ENCODE peak calls at places on chromosomes 6 and 20, in five cellular contexts. R is H1, J is thoracic aorta, W is left ventricle myocardium inferior, N is heart right ventricle. B is an unnamed sample. For H3K4me1, the result is how much of the 10 kb centered on the place peaks cover.

GRCh38 chr6:56475736-56476457 is 166.8 kb downstream of the DST start:
- DNase-seq in N (no peak), W (peak), R (no peak), J (no peak), B (no peak)

GRCh38 chr6:157510329-157511188 is 129.6 kb downstream of the ZDHHC14 start:
- DNase-seq in N (no peak), W (no peak), R (no peak), J (no peak), B (no peak)

GRCh38 chr6:152700427-152700826 is 2.7 kb downstream of the MYCT1 start:
- DNase-seq in N (no peak), W (no peak), R (no peak), J (no peak), B (no peak)

GRCh38 chr6:168120390-168121307 is 41.6 kb upstream of the FRMD1 start:
- DNase-seq in R (no peak), W (no peak), N (no peak), J (no peak), B (peak)

GRCh38 chr20:42190084-42190483 is 571.9 kb upstream of the CHD6 start:
- DNase-seq in J (no peak), W (no peak), N (no peak), R (no peak), B (no peak)

GRCh38 chr6:169665289-169665688 is 36.5 kb downstream of the WDR27 start:
- DNase-seq in R (no peak), N (no peak), J (no peak), W (no peak), B (no peak)

GRCh38 chr20:13533946-13534345 is 104.8 kb downstream of the TASP1 start:
- DNase-seq in J (no peak), R (no peak), N (no peak), W (no peak), B (no peak)

GRCh38 chr20:39289316-39289715 is 327.2 kb downstream of the DHX35 start:
- DNase-seq in N (no peak), W (no peak), R (no peak), J (no peak), B (no peak)

GRCh38 chr20:51651921-51652549 is 109.5 kb upstream of the NFATC2 start:
- DNase-seq in R (no peak), J (no peak), W (no peak), N (no peak), B (no peak)

GRCh38 chr6:6293317-6293716 is 27.1 kb downstream of the F13A1 start:
- DNase-seq in W (no peak), J (no peak), N (no peak), R (peak), B (no peak)

GRCh38 chr6:45423111-45423900 is 45.6 kb upstream of the SUPT3H start:
- DNase-seq in R (no peak), N (peak), J (no peak), W (peak), B (no peak)
- H3K4me1 ChIP-seq in R (under half), N (under half), J (under half), W (under half), B (under half)

DNA sequence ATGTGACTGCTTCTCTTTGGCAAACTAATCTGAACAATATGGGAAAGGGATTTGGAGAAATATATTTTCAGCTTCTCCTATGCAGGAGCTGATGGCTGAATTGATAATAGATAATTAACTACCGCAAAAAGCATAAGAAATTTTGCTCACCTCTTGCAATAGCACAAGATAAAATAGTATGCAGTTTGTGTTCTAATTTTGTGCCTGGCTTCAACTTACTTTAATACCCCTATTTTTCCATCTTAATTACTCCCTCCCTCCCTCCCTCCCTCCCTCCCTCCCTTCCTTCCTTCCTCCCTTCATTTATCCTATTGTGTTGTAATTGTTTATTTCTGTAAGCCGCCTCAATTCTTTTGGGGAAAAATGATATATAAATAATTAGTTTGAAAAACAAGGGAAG is 214.3 kb upstream of the HS3ST5 start:
- DNase-seq in N (no peak), W (no peak), J (no peak), R (no peak), B (no peak)
- H3K4me1 ChIP-seq in N (under half), W (under half), J (under half), R (under half), B (under half)

DNA sequence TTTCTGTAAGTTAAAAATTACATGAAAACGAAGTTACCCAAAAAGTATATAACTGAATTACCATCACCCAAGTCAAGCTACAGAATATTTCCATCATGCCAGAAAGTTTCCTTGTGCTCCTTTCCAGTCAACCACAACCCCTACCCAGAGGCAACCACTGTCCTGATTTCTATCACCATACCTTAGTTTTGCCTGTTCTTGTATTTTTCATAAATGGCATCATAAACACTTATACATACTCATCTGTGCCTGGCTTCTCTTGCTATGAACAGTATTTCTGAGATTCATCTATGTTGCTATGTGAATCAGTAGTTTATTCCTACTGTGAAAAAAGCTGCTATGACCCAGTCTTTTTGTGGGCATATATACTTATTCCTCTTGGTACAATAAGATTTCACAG is 7.4 kb downstream of the FKBP5 start:
- DNase-seq in N (no peak), W (no peak), R (no peak), J (no peak), B (no peak)
- H3K4me1 ChIP-seq in N (under half), W (half or more), R (under half), J (under half), B (under half)

GRCh38 chr6:135105299-135105698 is 50.7 kb upstream of the HBS1L start:
- DNase-seq in R (no peak), J (no peak), W (no peak), N (no peak), B (no peak)
- H3K4me1 ChIP-seq in R (under half), J (under half), W (under half), N (under half), B (under half)

DNA sequence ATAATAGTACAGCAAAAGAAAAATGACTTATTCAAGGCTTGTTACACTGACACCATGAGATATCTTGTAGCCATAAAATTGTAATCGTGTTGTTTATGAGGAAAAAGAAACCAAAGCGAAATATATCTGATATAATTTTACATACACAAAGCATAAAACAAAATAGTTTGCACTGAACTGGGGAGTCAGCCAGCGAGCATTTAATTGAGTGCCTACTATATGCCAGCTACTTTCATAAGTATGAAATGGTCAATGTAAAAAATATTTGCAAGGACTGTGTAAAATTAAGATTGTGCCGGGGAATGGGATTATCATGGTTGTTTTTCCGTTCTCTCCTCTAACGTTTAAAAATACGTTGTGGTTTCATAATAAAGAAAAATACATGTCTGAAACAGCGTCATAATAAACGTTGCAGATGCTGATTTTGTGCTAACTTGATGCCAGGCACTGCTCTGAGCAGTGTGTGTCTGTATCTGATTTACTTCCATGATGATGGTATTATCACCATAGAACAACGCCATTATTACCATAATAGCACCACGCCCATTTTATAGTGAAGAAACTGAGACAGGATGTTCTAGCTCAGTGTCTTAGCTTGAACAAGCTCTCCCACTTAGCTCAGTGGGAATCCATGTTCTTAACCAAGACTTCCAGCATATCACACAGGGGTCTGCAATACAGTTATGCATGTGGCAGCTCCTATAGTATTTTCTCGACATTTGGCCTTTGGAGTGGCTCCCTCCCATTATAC is 144.6 kb downstream of the BCAS1 start:
- DNase-seq in J (no peak), R (no peak), N (no peak), W (no peak), B (no peak)
- H3K4me1 ChIP-seq in J (under half), R (under half), N (under half), W (under half), B (under half)

DNA sequence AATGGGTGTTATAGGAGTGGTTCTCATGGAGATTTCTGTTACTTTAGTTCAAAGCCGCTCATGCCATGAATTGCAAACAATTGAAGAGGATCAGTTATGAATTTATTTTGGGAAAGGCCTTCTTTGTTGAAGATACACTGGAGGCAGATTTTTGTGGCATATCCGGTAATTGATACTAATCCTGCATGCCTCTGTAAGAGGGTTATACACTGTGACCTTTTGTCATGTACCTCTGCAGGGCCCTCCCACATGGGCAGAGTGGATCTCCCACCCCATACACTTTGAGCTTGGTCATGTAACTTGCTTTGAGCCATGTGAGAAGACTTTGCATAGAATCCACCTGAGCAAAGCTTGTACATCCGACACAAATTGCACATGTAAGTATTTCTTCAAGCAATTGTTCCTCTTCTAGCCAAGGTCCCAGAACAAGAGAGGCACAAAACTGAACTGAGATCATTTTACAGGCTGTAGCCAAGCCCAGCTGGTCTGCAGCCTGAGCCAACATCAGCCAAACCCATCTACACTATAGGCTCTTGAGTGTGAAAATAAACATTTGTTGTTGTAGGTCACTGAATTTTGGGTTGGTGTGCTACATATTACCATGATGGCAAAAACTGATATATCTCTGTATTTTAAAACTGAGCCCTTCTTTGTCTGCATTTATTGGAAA is 492.2 kb downstream of the PREX1 start:
- DNase-seq in J (no peak), R (no peak), W (no peak), N (no peak), B (no peak)
- H3K4me1 ChIP-seq in J (under half), R (under half), W (under half), N (under half), B (under half)

GRCh38 chr6:31739639-31740396 is at the start of gene MSH5:
- DNase-seq in W (peak), R (peak), N (peak), J (peak), B (peak)
- H3K4me1 ChIP-seq in W (half or more), R (under half), N (under half), J (under half), B (under half)

GRCh38 chr20:23059831-23060230 is 10.4 kb upstream of the THBD start:
- DNase-seq in J (no peak), N (no peak), W (no peak), R (no peak), B (no peak)
- H3K4me1 ChIP-seq in J (under half), N (half or more), W (under half), R (under half), B (under half)

B was measured in breast epithelium.